ENCODE peak calls at places on chromosomes 2 and 18, in four cellular contexts. One of them, this sample, is unnamed.
A peak's percentile ranks its signal among the peaks of the same experiment; 100 is the strongest.

GRCh38 chr2:10688921-10689807 is 611 bp downstream of the NOL10 start:
- DNase-seq in activated naive CD4-positive, alpha-beta T cell treated with anti-CD3 and anti-CD28 coated beads for 36 hours: peak; percentile 28
- DNase-seq in lung: no peak
- DNase-seq in stimulated activated CD8-positive, alpha-beta memory T cell treated with anti-CD3 and anti-CD28 coated beads, Interleukin-15, amount 100 ng/mL, for 4 hours: no peak
- DNase-seq in this sample: no peak

GRCh38 chr2:94870392-94871225 is 621 bp upstream of the TEKT4 start:
- DNase-seq in activated naive CD4-positive, alpha-beta T cell treated with anti-CD3 and anti-CD28 coated beads for 36 hours: peak; percentile 57
- DNase-seq in lung: peak; percentile 28
- DNase-seq in stimulated activated CD8-positive, alpha-beta memory T cell treated with anti-CD3 and anti-CD28 coated beads, Interleukin-15, amount 100 ng/mL, for 4 hours: no peak
- DNase-seq in this sample: peak; percentile 23

GRCh38 chr2:184611221-184612085 is 13.1 kb downstream of the ZNF804A start:
- DNase-seq in activated naive CD4-positive, alpha-beta T cell treated with anti-CD3 and anti-CD28 coated beads for 36 hours: no peak
- DNase-seq in lung: no peak
- DNase-seq in stimulated activated CD8-positive, alpha-beta memory T cell treated with anti-CD3 and anti-CD28 coated beads, Interleukin-15, amount 100 ng/mL, for 4 hours: no peak
- DNase-seq in this sample: no peak

GRCh38 chr2:234989183-234989701 is 37.4 kb downstream of the SH3BP4 start:
- DNase-seq in activated naive CD4-positive, alpha-beta T cell treated with anti-CD3 and anti-CD28 coated beads for 36 hours: no peak
- DNase-seq in lung: peak; percentile 88
- DNase-seq in stimulated activated CD8-positive, alpha-beta memory T cell treated with anti-CD3 and anti-CD28 coated beads, Interleukin-15, amount 100 ng/mL, for 4 hours: no peak
- DNase-seq in this sample: no peak

GRCh38 chr2:59182249-59182648 is 941.1 kb upstream of the FANCL start:
- DNase-seq in activated naive CD4-positive, alpha-beta T cell treated with anti-CD3 and anti-CD28 coated beads for 36 hours: peak; percentile 4
- DNase-seq in lung: no peak
- DNase-seq in stimulated activated CD8-positive, alpha-beta memory T cell treated with anti-CD3 and anti-CD28 coated beads, Interleukin-15, amount 100 ng/mL, for 4 hours: no peak
- DNase-seq in this sample: no peak

GRCh38 chr18:49021076-49021432 is 70.3 kb upstream of the SMAD7 start:
- DNase-seq in activated naive CD4-positive, alpha-beta T cell treated with anti-CD3 and anti-CD28 coated beads for 36 hours: no peak
- DNase-seq in lung: no peak
- DNase-seq in stimulated activated CD8-positive, alpha-beta memory T cell treated with anti-CD3 and anti-CD28 coated beads, Interleukin-15, amount 100 ng/mL, for 4 hours: no peak
- DNase-seq in this sample: no peak

GRCh38 chr2:124879615-124880014 is 854.5 kb downstream of the CNTNAP5 start:
- DNase-seq in activated naive CD4-positive, alpha-beta T cell treated with anti-CD3 and anti-CD28 coated beads for 36 hours: no peak
- DNase-seq in lung: no peak
- DNase-seq in stimulated activated CD8-positive, alpha-beta memory T cell treated with anti-CD3 and anti-CD28 coated beads, Interleukin-15, amount 100 ng/mL, for 4 hours: no peak
- DNase-seq in this sample: no peak

GRCh38 chr2:240933048-240933965 is 27.2 kb downstream of the CROCC2 start:
- DNase-seq in activated naive CD4-positive, alpha-beta T cell treated with anti-CD3 and anti-CD28 coated beads for 36 hours: peak; percentile 2
- DNase-seq in lung: no peak
- DNase-seq in stimulated activated CD8-positive, alpha-beta memory T cell treated with anti-CD3 and anti-CD28 coated beads, Interleukin-15, amount 100 ng/mL, for 4 hours: no peak
- DNase-seq in this sample: no peak

GRCh38 chr2:123670286-123670685 is 354.8 kb upstream of the CNTNAP5 start:
- DNase-seq in activated naive CD4-positive, alpha-beta T cell treated with anti-CD3 and anti-CD28 coated beads for 36 hours: no peak
- DNase-seq in lung: no peak
- DNase-seq in stimulated activated CD8-positive, alpha-beta memory T cell treated with anti-CD3 and anti-CD28 coated beads, Interleukin-15, amount 100 ng/mL, for 4 hours: no peak
- DNase-seq in this sample: no peak

GRCh38 chr2:139721454-139721995 is 941.3 kb upstream of the NXPH2 start:
- DNase-seq in activated naive CD4-positive, alpha-beta T cell treated with anti-CD3 and anti-CD28 coated beads for 36 hours: no peak
- DNase-seq in lung: no peak
- DNase-seq in stimulated activated CD8-positive, alpha-beta memory T cell treated with anti-CD3 and anti-CD28 coated beads, Interleukin-15, amount 100 ng/mL, for 4 hours: no peak
- DNase-seq in this sample: no peak

GRCh38 chr18:48994044-48994651 is 43.4 kb upstream of the SMAD7 start:
- DNase-seq in activated naive CD4-positive, alpha-beta T cell treated with anti-CD3 and anti-CD28 coated beads for 36 hours: no peak
- DNase-seq in lung: no peak
- DNase-seq in stimulated activated CD8-positive, alpha-beta memory T cell treated with anti-CD3 and anti-CD28 coated beads, Interleukin-15, amount 100 ng/mL, for 4 hours: no peak
- DNase-seq in this sample: no peak

GRCh38 chr18:24488824-24489493 is 28.5 kb downstream of the HRH4 start:
- DNase-seq in activated naive CD4-positive, alpha-beta T cell treated with anti-CD3 and anti-CD28 coated beads for 36 hours: no peak
- DNase-seq in lung: no peak
- DNase-seq in stimulated activated CD8-positive, alpha-beta memory T cell treated with anti-CD3 and anti-CD28 coated beads, Interleukin-15, amount 100 ng/mL, for 4 hours: no peak
- DNase-seq in this sample: no peak

GRCh38 chr2:239630618-239631286 is 229.9 kb upstream of the HDAC4 start:
- DNase-seq in activated naive CD4-positive, alpha-beta T cell treated with anti-CD3 and anti-CD28 coated beads for 36 hours: no peak
- DNase-seq in lung: no peak
- DNase-seq in stimulated activated CD8-positive, alpha-beta memory T cell treated with anti-CD3 and anti-CD28 coated beads, Interleukin-15, amount 100 ng/mL, for 4 hours: no peak
- DNase-seq in this sample: no peak

GRCh38 chr18:13235981-13236380 is 17.4 kb downstream of the LDLRAD4 start:
- DNase-seq in activated naive CD4-positive, alpha-beta T cell treated with anti-CD3 and anti-CD28 coated beads for 36 hours: no peak
- DNase-seq in lung: no peak
- DNase-seq in stimulated activated CD8-positive, alpha-beta memory T cell treated with anti-CD3 and anti-CD28 coated beads, Interleukin-15, amount 100 ng/mL, for 4 hours: no peak
- DNase-seq in this sample: no peak

GRCh38 chr2:69134546-69134945 is 121.6 kb downstream of the ANTXR1 start:
- DNase-seq in activated naive CD4-positive, alpha-beta T cell treated with anti-CD3 and anti-CD28 coated beads for 36 hours: no peak
- DNase-seq in lung: no peak
- DNase-seq in stimulated activated CD8-positive, alpha-beta memory T cell treated with anti-CD3 and anti-CD28 coated beads, Interleukin-15, amount 100 ng/mL, for 4 hours: no peak
- DNase-seq in this sample: no peak

GRCh38 chr18:7953085-7953958 is 386.2 kb downstream of the PTPRM start:
- DNase-seq in activated naive CD4-positive, alpha-beta T cell treated with anti-CD3 and anti-CD28 coated beads for 36 hours: no peak
- DNase-seq in lung: no peak
- DNase-seq in stimulated activated CD8-positive, alpha-beta memory T cell treated with anti-CD3 and anti-CD28 coated beads, Interleukin-15, amount 100 ng/mL, for 4 hours: no peak
- DNase-seq in this sample: no peak

GRCh38 chr18:63098014-63098981 is 221.3 kb downstream of the BCL2 start:
- DNase-seq in activated naive CD4-positive, alpha-beta T cell treated with anti-CD3 and anti-CD28 coated beads for 36 hours: peak; percentile 77
- DNase-seq in lung: no peak
- DNase-seq in stimulated activated CD8-positive, alpha-beta memory T cell treated with anti-CD3 and anti-CD28 coated beads, Interleukin-15, amount 100 ng/mL, for 4 hours: no peak
- DNase-seq in this sample: peak; percentile 58

GRCh38 chr18:76943542-76944339 is 121.4 kb downstream of the ZNF236 start:
- DNase-seq in activated naive CD4-positive, alpha-beta T cell treated with anti-CD3 and anti-CD28 coated beads for 36 hours: no peak
- DNase-seq in lung: peak; percentile 53
- DNase-seq in stimulated activated CD8-positive, alpha-beta memory T cell treated with anti-CD3 and anti-CD28 coated beads, Interleukin-15, amount 100 ng/mL, for 4 hours: no peak
- DNase-seq in this sample: no peak

GRCh38 chr2:42906557-42907380 is 114.4 kb upstream of the HAAO start:
- DNase-seq in activated naive CD4-positive, alpha-beta T cell treated with anti-CD3 and anti-CD28 coated beads for 36 hours: no peak
- DNase-seq in lung: no peak
- DNase-seq in stimulated activated CD8-positive, alpha-beta memory T cell treated with anti-CD3 and anti-CD28 coated beads, Interleukin-15, amount 100 ng/mL, for 4 hours: no peak
- DNase-seq in this sample: no peak

GRCh38 chr2:227889336-227889735 is 17.9 kb downstream of the DAW1 start:
- DNase-seq in activated naive CD4-positive, alpha-beta T cell treated with anti-CD3 and anti-CD28 coated beads for 36 hours: no peak
- DNase-seq in lung: no peak
- DNase-seq in stimulated activated CD8-positive, alpha-beta memory T cell treated with anti-CD3 and anti-CD28 coated beads, Interleukin-15, amount 100 ng/mL, for 4 hours: no peak
- DNase-seq in this sample: no peak

GRCh38 chr2:105734762-105735538 is 9.8 kb upstream of the NCK2 start:
- DNase-seq in activated naive CD4-positive, alpha-beta T cell treated with anti-CD3 and anti-CD28 coated beads for 36 hours: no peak
- DNase-seq in lung: no peak
- DNase-seq in stimulated activated CD8-positive, alpha-beta memory T cell treated with anti-CD3 and anti-CD28 coated beads, Interleukin-15, amount 100 ng/mL, for 4 hours: no peak
- DNase-seq in this sample: no peak

GRCh38 chr2:232319117-232320037 is 59.2 kb upstream of the ALPP start:
- DNase-seq in activated naive CD4-positive, alpha-beta T cell treated with anti-CD3 and anti-CD28 coated beads for 36 hours: peak; percentile 3
- DNase-seq in lung: no peak
- DNase-seq in stimulated activated CD8-positive, alpha-beta memory T cell treated with anti-CD3 and anti-CD28 coated beads, Interleukin-15, amount 100 ng/mL, for 4 hours: no peak
- DNase-seq in this sample: no peak

GRCh38 chr18:21100141-21100540 is 11.5 kb downstream of the ROCK1 start:
- DNase-seq in activated naive CD4-positive, alpha-beta T cell treated with anti-CD3 and anti-CD28 coated beads for 36 hours: no peak
- DNase-seq in lung: no peak
- DNase-seq in stimulated activated CD8-positive, alpha-beta memory T cell treated with anti-CD3 and anti-CD28 coated beads, Interleukin-15, amount 100 ng/mL, for 4 hours: no peak
- DNase-seq in this sample: no peak

This sample was measured in GM12892.